ENCODE peak calls at places on chromosomes 1 and 21, in six cellular contexts. P is lower lobe of right lung; W is heart right ventricle; E is BE2C; F is lung; S is CD4-positive, CD25-positive, alpha-beta regulatory T cell. J is an unnamed sample.

GRCh38 chr1:103218821-103219220 is 110.5 kb upstream of the COL11A1 start:
- DNase-seq in F (no peak), P (no peak), S (no peak), W (no peak), E (no peak), J (no peak)

GRCh38 chr1:50308883-50309282 is 114.4 kb downstream of the DMRTA2 start:
- DNase-seq in S (no peak), W (peak; percentile 15), F (no peak), E (peak; percentile 19), P (no peak), J (no peak)

GRCh38 chr1:221961532-221962292 is 219.8 kb upstream of the DUSP10 start:
- DNase-seq in P (peak; percentile 46), F (peak; percentile 47), S (no peak), E (no peak), W (no peak), J (no peak)

GRCh38 chr1:98104285-98104684 is 183.5 kb upstream of the DPYD start:
- DNase-seq in E (no peak), F (no peak), W (no peak), P (no peak), S (no peak), J (no peak)

GRCh38 chr1:225651376-225651871 is 1.5 kb downstream of the ENAH start:
- DNase-seq in W (no peak), P (no peak), F (no peak), S (no peak), E (no peak), J (no peak)

GRCh38 chr1:111990878-111991760 is 1.7 kb upstream of the KCND3 start:
- DNase-seq in S (no peak), P (peak; percentile 79), W (peak; percentile 77), E (peak; percentile 55), F (peak; percentile 85), J (no peak)

GRCh38 chr1:57131701-57132394 is 166.0 kb upstream of the C8B start:
- DNase-seq in W (no peak), S (no peak), E (no peak), F (no peak), P (no peak), J (no peak)

GRCh38 chr21:34126269-34126668 is 52.9 kb downstream of the MRPS6 start:
- DNase-seq in E (no peak), W (no peak), S (peak; percentile 23), P (no peak), F (no peak), J (no peak)

GRCh38 chr1:40625476-40626382 is 39.8 kb downstream of the RIMS3 start:
- DNase-seq in S (no peak), P (no peak), W (no peak), E (no peak), F (no peak), J (no peak)

DNA sequence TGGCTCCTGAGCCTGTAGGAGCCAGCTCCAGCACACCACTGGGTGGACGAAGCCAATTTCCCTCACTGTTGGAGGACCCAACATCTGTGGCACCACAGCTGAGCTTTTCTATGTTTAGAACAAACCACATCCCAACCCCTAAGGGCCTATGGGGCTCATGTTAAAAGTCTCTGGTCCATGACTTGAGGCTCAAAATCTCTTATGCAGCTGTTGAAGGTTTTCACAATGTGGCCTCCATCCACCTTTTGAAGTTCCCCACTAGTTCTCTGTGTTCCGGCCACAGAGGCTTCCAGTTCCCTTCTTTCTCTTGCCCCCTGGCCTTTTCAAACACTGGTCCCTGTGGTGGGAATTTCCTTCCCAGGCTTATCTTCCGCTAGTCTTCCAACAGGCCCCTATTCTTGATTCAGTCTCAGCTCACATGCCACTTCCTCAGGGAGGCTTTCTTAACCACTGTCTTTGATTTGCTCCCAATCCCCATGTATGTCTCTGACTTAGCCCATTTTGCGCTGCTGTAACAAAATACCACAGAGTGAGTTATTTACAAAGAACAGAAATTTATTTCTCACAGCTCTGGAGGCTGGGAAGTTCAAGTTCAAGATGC is 4.0 kb upstream of the IFNLR1 start:
- DNase-seq in E (no peak), P (no peak), F (no peak), W (no peak), S (no peak), J (no peak)
- H3K4me1 ChIP-seq in E (no peaks in the 10 kb centered on the region), P (peaks cover 43% of the 10 kb centered on the region), F (no peaks in the 10 kb centered on the region), W (peaks cover 13% of the 10 kb centered on the region), S (peaks cover 29% of the 10 kb centered on the region), J (peaks cover 57% of the 10 kb centered on the region)

GRCh38 chr21:45073301-45074047 is 906 bp upstream of the ADARB1 start:
- DNase-seq in F (no peak), S (no peak), W (no peak), E (peak; percentile 58), P (no peak), J (peak; percentile 86)
- H3K36me3 ChIP-seq in F (no peaks in the 10 kb centered on the region), S (no peaks in the 10 kb centered on the region), W (no peaks in the 10 kb centered on the region), E (no peaks in the 10 kb centered on the region), P (no peaks in the 10 kb centered on the region), J (no peaks in the 10 kb centered on the region)

GRCh38 chr1:95286479-95286878 is 52.5 kb downstream of the RWDD3 start:
- DNase-seq in S (no peak), E (no peak), F (no peak), W (no peak), P (no peak), J (no peak)

GRCh38 chr1:95284420-95284819 is 50.4 kb downstream of the RWDD3 start:
- DNase-seq in P (no peak), F (no peak), S (no peak), W (no peak), E (no peak), J (no peak)

GRCh38 chr1:95281781-95282495 is 47.9 kb downstream of the RWDD3 start:
- DNase-seq in F (no peak), W (no peak), E (no peak), P (no peak), S (no peak), J (no peak)

GRCh38 chr1:95278173-95278988 is 44.4 kb downstream of the RWDD3 start:
- DNase-seq in P (no peak), W (no peak), S (no peak), F (no peak), E (no peak), J (no peak)

GRCh38 chr1:95282496-95282850 is 48.5 kb downstream of the RWDD3 start:
- DNase-seq in P (no peak), W (no peak), E (no peak), F (no peak), S (no peak), J (no peak)
- H3K4me1 ChIP-seq in P (no peaks in the 10 kb centered on the region), W (no peaks in the 10 kb centered on the region), E (no peaks in the 10 kb centered on the region), F (no peaks in the 10 kb centered on the region), S (no peaks in the 10 kb centered on the region), J (no peaks in the 10 kb centered on the region)

GRCh38 chr21:25953196-25953595 is 217.4 kb downstream of the APP start:
- DNase-seq in F (no peak), E (no peak), P (no peak), W (no peak), S (no peak), J (no peak)
- H3K36me3 ChIP-seq in F (peaks cover 15% of the 10 kb centered on the region), E (peaks cover 20% of the 10 kb centered on the region), P (peaks cover 39% of the 10 kb centered on the region), W (peaks cover 63% of the 10 kb centered on the region), S (no peaks in the 10 kb centered on the region), J (no peaks in the 10 kb centered on the region)

GRCh38 chr1:245213066-245213465 is 58.3 kb downstream of the KIF26B start:
- DNase-seq in F (no peak), S (no peak), P (no peak), W (no peak), E (no peak), J (no peak)

GRCh38 chr1:245217853-245218608 is 63.2 kb downstream of the KIF26B start:
- DNase-seq in F (no peak), S (no peak), P (no peak), E (no peak), W (no peak), J (no peak)

GRCh38 chr1:245216356-245217110 is 61.7 kb downstream of the KIF26B start:
- DNase-seq in P (no peak), S (no peak), W (no peak), F (no peak), E (no peak), J (no peak)

GRCh38 chr1:245212221-245212710 is 57.5 kb downstream of the KIF26B start:
- DNase-seq in F (no peak), W (no peak), S (no peak), E (no peak), P (no peak), J (no peak)

DNA sequence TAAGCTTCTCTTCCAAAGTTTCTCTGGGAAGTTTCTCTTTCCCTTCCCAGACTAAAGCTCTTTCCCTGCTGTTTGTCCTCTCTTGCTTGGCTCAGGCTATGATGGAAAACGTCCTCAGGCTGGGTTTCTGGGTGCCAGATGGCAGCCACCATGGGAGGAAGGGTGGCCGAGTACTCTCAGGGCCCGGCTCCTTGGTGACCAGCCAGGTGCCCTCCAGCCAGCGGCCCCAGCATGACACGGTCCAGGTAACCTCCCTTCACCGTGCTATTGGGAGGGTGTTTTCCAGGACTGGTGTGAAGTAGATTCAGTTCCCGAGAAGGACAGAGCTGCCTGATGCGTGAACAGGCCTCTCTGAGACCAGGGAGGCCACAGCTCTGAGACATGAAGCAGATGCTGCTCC is 60.3 kb downstream of the KIF26B start:
- DNase-seq in F (no peak), S (no peak), E (no peak), P (no peak), W (no peak), J (no peak)
- H3K4me1 ChIP-seq in F (no peaks in the 10 kb centered on the region), S (no peaks in the 10 kb centered on the region), E (peaks cover 12% of the 10 kb centered on the region), P (no peaks in the 10 kb centered on the region), W (no peaks in the 10 kb centered on the region), J (no peaks in the 10 kb centered on the region)

GRCh38 chr21:44316277-44316900 is 16.5 kb downstream of the PFKL start:
- DNase-seq in F (no peak), W (no peak), P (no peak), S (no peak), E (no peak), J (no peak)
- H3K36me3 ChIP-seq in F (peaks cover 3% of the 10 kb centered on the region), W (peaks cover 88% of the 10 kb centered on the region), P (peaks cover 94% of the 10 kb centered on the region), S (peaks cover 45% of the 10 kb centered on the region), E (no peaks in the 10 kb centered on the region), J (peaks cover 89% of the 10 kb centered on the region)

J was measured in spleen.